ENCODE peak calls at places on chromosomes 6 and 20, in five cellular contexts. One of them, this sample, is unnamed. For H3K4me1, the result is how much of the 10 kb centered on the place peaks cover.

GRCh38 chr6:85185977-85186376 is 263.9 kb upstream of the NT5E start:
- DNase-seq in tibial nerve: no peak
- DNase-seq in ovary: no peak
- DNase-seq in body of pancreas: no peak
- DNase-seq in PC-3: no peak
- DNase-seq in this sample: no peak

GRCh38 chr6:73484438-73484837 is 22.9 kb downstream of the MTO1 start:
- DNase-seq in PC-3: no peak
- DNase-seq in ovary: no peak
- DNase-seq in body of pancreas: no peak
- DNase-seq in tibial nerve: no peak
- DNase-seq in this sample: no peak

GRCh38 chr6:113011803-113012202 is 664.7 kb downstream of the RFPL4B start:
- DNase-seq in PC-3: no peak
- DNase-seq in ovary: no peak
- DNase-seq in body of pancreas: no peak
- DNase-seq in tibial nerve: no peak
- DNase-seq in this sample: no peak

GRCh38 chr6:53268858-53269608 is 79.7 kb downstream of the ELOVL5 start:
- DNase-seq in body of pancreas: no peak
- DNase-seq in tibial nerve: no peak
- DNase-seq in ovary: no peak
- DNase-seq in PC-3: no peak
- DNase-seq in this sample: no peak

GRCh38 chr6:24972551-24972950 is 36.8 kb upstream of the RIPOR2 start:
- DNase-seq in ovary: no peak
- DNase-seq in PC-3: no peak
- DNase-seq in tibial nerve: no peak
- DNase-seq in body of pancreas: no peak
- DNase-seq in this sample: no peak

GRCh38 chr6:163095401-163095800 is 319.1 kb upstream of the QKI start:
- DNase-seq in ovary: no peak
- DNase-seq in tibial nerve: no peak
- DNase-seq in PC-3: no peak
- DNase-seq in body of pancreas: no peak
- DNase-seq in this sample: no peak

GRCh38 chr20:52448513-52448912 is 256.9 kb upstream of the ZFP64 start:
- DNase-seq in tibial nerve: no peak
- DNase-seq in ovary: no peak
- DNase-seq in PC-3: no peak
- DNase-seq in body of pancreas: no peak
- DNase-seq in this sample: no peak

GRCh38 chr6:140850438-140850837 is 1282.3 kb upstream of the GJE1 start:
- DNase-seq in ovary: no peak
- DNase-seq in tibial nerve: no peak
- DNase-seq in body of pancreas: no peak
- DNase-seq in PC-3: peak
- DNase-seq in this sample: no peak

GRCh38 chr20:49583669-49584417 is 15.9 kb upstream of the PTGIS start:
- DNase-seq in tibial nerve: peak
- DNase-seq in body of pancreas: peak
- DNase-seq in ovary: peak
- DNase-seq in PC-3: peak
- DNase-seq in this sample: no peak

GRCh38 chr20:7579888-7580287 is 360.4 kb downstream of the HAO1 start:
- DNase-seq in tibial nerve: no peak
- DNase-seq in ovary: no peak
- DNase-seq in PC-3: peak
- DNase-seq in body of pancreas: no peak
- DNase-seq in this sample: no peak

GRCh38 chr6:144602523-144603180 is 317.5 kb downstream of the UTRN start:
- DNase-seq in tibial nerve: no peak
- DNase-seq in PC-3: no peak
- DNase-seq in ovary: no peak
- DNase-seq in body of pancreas: no peak
- DNase-seq in this sample: no peak

GRCh38 chr6:5333653-5334052 is 72.3 kb downstream of the FARS2 start:
- DNase-seq in tibial nerve: no peak
- DNase-seq in PC-3: peak
- DNase-seq in ovary: no peak
- DNase-seq in body of pancreas: no peak
- DNase-seq in this sample: no peak

GRCh38 chr6:107513214-107513613 is 23.3 kb downstream of the SOBP start:
- DNase-seq in tibial nerve: no peak
- DNase-seq in PC-3: no peak
- DNase-seq in body of pancreas: no peak
- DNase-seq in ovary: no peak
- DNase-seq in this sample: no peak

GRCh38 chr20:8898823-8899222 is 170.1 kb upstream of the PLCB4 start:
- DNase-seq in ovary: no peak
- DNase-seq in tibial nerve: no peak
- DNase-seq in body of pancreas: no peak
- DNase-seq in PC-3: no peak
- DNase-seq in this sample: no peak

DNA sequence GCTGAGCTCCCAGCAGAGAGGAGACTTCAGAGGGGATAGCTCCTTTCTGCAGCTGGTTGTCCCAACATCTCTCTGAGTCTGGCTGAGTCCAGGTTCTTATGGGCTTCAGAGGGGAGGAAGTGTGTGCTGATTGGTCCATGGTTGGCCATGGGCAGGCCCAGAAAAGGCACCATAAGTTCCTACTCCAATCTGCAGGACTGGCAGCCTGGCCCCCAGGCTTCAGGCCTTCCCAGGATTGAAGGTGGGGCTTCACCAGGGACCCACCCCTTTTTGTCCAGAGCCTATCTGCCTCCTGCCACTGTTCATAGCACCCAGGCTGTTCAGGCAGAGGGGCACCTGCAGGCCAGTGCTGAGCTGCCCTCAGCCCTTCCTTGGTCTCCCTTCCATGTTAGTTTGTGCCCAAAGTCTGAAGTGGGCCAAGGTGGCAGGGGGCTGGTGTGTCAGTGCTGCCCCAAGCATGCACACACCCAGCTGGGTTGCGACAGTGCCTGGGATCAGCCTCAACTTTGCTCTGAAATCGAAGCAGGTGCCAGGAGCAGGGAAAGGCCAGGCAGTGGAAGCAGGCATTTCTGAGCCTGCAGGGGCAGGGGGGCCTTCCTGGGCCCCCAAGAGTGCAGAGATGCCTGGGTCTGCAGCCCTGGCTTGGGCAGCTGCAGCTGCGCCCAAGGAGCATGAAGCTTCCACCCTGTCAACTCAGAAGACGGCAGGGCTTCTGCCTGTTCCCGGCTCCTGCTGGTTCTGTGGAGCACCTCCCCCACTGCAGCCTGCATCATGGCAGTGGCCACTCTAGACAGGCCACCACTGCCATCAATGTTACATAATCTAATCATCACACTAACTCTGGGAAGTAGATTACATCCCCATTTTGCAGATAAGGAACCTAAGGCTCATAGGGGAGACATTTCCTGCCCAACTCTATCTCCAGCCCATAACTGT is 21.4 kb upstream of the TOP1 start:
- DNase-seq in tibial nerve: no peak
- DNase-seq in ovary: no peak
- DNase-seq in PC-3: no peak
- DNase-seq in body of pancreas: no peak
- DNase-seq in this sample: no peak
- H3K4me1 ChIP-seq in tibial nerve: under half
- H3K4me1 ChIP-seq in ovary: under half
- H3K4me1 ChIP-seq in PC-3: half or more
- H3K4me1 ChIP-seq in body of pancreas: under half
- H3K4me1 ChIP-seq in this sample: under half

GRCh38 chr20:17875981-17876385 is 92.6 kb downstream of the SNX5 start:
- DNase-seq in tibial nerve: no peak
- DNase-seq in PC-3: no peak
- DNase-seq in ovary: peak
- DNase-seq in body of pancreas: peak
- DNase-seq in this sample: no peak

GRCh38 chr20:17875106-17875980 is 93.3 kb downstream of the SNX5 start:
- DNase-seq in PC-3: peak
- DNase-seq in ovary: peak
- DNase-seq in body of pancreas: peak
- DNase-seq in tibial nerve: peak
- DNase-seq in this sample: no peak

GRCh38 chr20:17872920-17873319 is 95.7 kb downstream of the SNX5 start:
- DNase-seq in body of pancreas: no peak
- DNase-seq in PC-3: no peak
- DNase-seq in ovary: no peak
- DNase-seq in tibial nerve: no peak
- DNase-seq in this sample: no peak

GRCh38 chr20:17873410-17874270 is 95.0 kb downstream of the SNX5 start:
- DNase-seq in tibial nerve: peak
- DNase-seq in ovary: peak
- DNase-seq in PC-3: peak
- DNase-seq in body of pancreas: peak
- DNase-seq in this sample: no peak

GRCh38 chr20:17874271-17875105 is 94.1 kb downstream of the SNX5 start:
- DNase-seq in body of pancreas: no peak
- DNase-seq in tibial nerve: no peak
- DNase-seq in PC-3: no peak
- DNase-seq in ovary: no peak
- DNase-seq in this sample: no peak
- H3K4me1 ChIP-seq in body of pancreas: under half
- H3K4me1 ChIP-seq in tibial nerve: under half
- H3K4me1 ChIP-seq in PC-3: under half
- H3K4me1 ChIP-seq in ovary: under half
- H3K4me1 ChIP-seq in this sample: under half

DNA sequence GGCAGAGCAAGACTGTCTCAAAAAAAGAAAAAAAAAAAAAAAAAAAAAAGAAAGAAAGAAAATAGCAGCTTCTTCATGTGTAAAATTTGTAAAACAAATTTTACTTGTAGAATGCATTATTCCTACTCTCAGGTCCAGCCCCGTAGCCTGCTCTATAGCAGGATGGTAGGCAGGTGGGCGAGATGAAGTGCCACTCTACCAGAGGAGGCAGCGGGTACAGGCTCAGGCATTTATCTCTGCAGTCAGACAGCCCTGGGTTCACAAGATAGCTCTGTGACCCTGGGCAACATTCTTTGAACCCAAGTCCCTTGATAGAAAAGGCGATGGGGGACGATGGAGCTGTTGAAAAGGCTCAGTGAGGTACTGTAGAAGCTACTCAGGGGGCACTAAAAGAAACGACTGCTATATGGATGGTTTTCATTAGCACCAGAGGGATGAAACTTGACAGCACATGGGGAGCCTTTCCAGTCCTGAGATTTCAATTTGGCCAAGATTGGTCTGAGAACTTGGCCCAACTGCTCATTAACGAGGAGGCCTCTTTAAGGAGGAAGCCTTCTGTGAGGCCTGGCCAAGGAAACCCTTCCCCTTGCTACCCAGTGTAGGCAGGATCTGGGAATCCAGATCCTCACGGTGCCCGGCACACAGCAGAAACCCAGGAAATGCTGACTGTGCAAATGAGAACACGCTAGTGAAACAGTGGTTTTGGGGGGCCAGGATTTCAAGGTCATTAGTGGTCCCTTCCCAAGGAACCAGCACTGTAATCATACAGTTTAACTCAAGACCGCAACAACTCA is 63.1 kb downstream of the MYH7B start:
- DNase-seq in ovary: no peak
- DNase-seq in PC-3: no peak
- DNase-seq in tibial nerve: no peak
- DNase-seq in body of pancreas: no peak
- DNase-seq in this sample: no peak
- H3K4me1 ChIP-seq in ovary: under half
- H3K4me1 ChIP-seq in PC-3: under half
- H3K4me1 ChIP-seq in tibial nerve: under half
- H3K4me1 ChIP-seq in body of pancreas: under half
- H3K4me1 ChIP-seq in this sample: under half

GRCh38 chr6:116017546-116018276 is 43.0 kb downstream of the FRK start:
- DNase-seq in tibial nerve: no peak
- DNase-seq in PC-3: no peak
- DNase-seq in ovary: no peak
- DNase-seq in body of pancreas: no peak
- DNase-seq in this sample: no peak
- H3K4me1 ChIP-seq in tibial nerve: under half
- H3K4me1 ChIP-seq in PC-3: under half
- H3K4me1 ChIP-seq in ovary: under half
- H3K4me1 ChIP-seq in body of pancreas: half or more
- H3K4me1 ChIP-seq in this sample: under half

DNA sequence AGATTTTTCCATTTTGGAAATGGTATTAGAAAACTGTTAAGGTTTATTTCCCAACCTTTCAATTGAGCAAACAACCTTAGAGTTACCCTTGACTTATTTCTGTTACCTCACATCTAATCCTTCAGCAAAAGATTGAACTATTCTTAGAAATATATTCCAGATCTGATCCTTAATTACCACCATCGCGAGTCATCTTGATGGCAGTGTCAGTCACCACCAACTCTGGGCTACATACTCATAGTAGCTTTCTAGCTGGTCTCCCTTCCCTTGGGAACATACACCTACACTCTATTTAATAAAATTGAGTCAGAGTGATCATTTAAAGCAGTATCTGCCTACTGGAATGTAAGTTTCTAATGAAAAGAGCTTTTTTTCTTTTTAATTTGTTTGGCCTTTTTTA is 308.2 kb downstream of the EYS start:
- DNase-seq in ovary: no peak
- DNase-seq in tibial nerve: no peak
- DNase-seq in body of pancreas: no peak
- DNase-seq in PC-3: no peak
- DNase-seq in this sample: no peak
- H3K4me1 ChIP-seq in ovary: under half
- H3K4me1 ChIP-seq in tibial nerve: under half
- H3K4me1 ChIP-seq in body of pancreas: under half
- H3K4me1 ChIP-seq in PC-3: under half
- H3K4me1 ChIP-seq in this sample: under half

This sample was measured in CD8-positive, alpha-beta T cell.